ENCODE peak calls at places on chromosome 14, in four cellular contexts. X is uterus, Z is K562, K is fibroblast of lung. F is an unnamed sample. For H3K36me3, the result is how much of the 10 kb centered on the place peaks cover.

GRCh38 chr14:79136437-79137430 is 966.6 kb downstream of the NRXN3 start:
- DNase-seq in Z (no peak), X (no peak), K (no peak), F (no peak)

GRCh38 chr14:74085047-74085637 is 386 bp downstream of the LIN52 start:
- DNase-seq in X (no peak), Z (peak), K (peak), F (no peak)

GRCh38 chr14:33315721-33316120 is 377.0 kb downstream of the NPAS3 start:
- DNase-seq in X (no peak), Z (no peak), K (no peak), F (no peak)

GRCh38 chr14:30337456-30337855 is 221.5 kb upstream of the G2E3 start:
- DNase-seq in Z (no peak), X (no peak), K (no peak), F (no peak)

GRCh38 chr14:47678993-47679392 is 3.6 kb upstream of the MDGA2 start:
- DNase-seq in X (no peak), K (no peak), Z (no peak), F (no peak)

GRCh38 chr14:74508292-74508731 is 14.7 kb downstream of the ISCA2 start:
- DNase-seq in X (no peak), K (no peak), Z (no peak), F (no peak)

GRCh38 chr14:39265032-39265431 is 31.3 kb downstream of the MIA2 start:
- DNase-seq in X (no peak), Z (peak), K (peak), F (no peak)

GRCh38 chr14:76768201-76768656 is 7.0 kb downstream of the VASH1 start:
- DNase-seq in Z (peak), X (peak), K (no peak), F (peak)

DNA sequence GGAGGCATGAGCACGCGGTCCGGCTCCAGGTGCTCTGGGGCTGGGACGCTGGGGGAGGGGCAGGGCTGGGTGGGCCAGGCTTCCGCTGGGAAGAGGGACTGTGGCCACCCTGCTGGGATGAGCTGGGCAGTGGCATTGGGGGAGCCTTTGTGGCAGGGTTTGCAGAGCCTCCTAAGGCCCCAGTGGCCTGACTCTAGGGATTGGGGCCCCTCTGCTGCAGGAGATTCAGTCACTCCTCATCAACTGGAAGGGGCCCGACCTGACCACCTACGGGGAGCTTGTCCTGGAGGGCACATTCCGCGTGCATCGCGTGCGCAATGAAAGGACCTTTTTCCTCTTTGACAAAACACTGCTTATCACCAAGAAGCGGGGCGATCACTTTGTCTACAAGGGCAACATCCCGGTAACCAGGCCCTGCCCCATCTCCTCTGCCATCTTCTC is 26.9 kb downstream of the PLEKHG3 start:
- DNase-seq in K (no peak), X (no peak), Z (no peak), F (peak)
- H3K36me3 ChIP-seq in K (under half), X (under half), Z (under half), F (half or more)

GRCh38 chr14:31543969-31544799 is 17.0 kb upstream of the NUBPL start:
- DNase-seq in Z (no peak), K (peak), X (no peak), F (no peak)
- TF ChIP-seq CTCF in Z (no peak), K (peak), X (no peak), F (peak)

DNA sequence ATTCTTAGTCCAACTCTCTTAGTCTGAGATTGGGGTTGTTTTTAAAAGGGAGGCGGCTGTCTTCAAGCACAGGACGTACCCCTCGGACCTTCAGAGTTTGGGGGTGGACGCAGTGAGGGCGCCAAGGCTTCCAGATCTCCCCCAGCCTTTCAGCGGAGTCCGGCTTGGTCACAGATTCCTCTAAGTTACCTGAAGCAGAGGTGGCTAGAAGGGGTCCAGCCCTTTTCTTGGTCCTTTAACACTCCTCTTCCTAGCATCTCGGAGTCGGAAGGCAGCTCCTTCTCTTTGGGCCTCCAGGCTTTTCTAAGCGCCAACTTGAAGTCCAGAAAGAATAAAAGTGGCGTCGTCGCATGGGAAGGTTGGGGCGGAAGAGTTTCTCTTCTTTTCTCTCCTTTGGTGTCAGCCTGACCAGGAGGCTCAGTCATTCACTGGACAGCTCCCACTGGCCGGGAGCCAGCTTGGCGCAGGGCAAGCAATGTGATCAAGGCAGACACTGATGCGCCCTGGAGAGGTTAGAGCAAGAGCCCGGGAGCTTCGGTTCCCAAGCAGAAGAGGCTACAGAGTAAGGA is 9.6 kb downstream of the OR6S1 start:
- DNase-seq in Z (peak), K (peak), X (peak), F (peak)
- H3K4me3 ChIP-seq in Z (peak), K (peak), X (peak), F (peak)

GRCh38 chr14:95102678-95103039 is 54.7 kb downstream of the DICER1 start:
- DNase-seq in K (no peak), X (no peak), Z (no peak), F (no peak)

GRCh38 chr14:95104911-95105310 is 52.4 kb downstream of the DICER1 start:
- DNase-seq in X (no peak), K (no peak), Z (no peak), F (no peak)

GRCh38 chr14:95107711-95108110 is 49.6 kb downstream of the DICER1 start:
- DNase-seq in K (no peak), Z (no peak), X (no peak), F (no peak)

GRCh38 chr14:95110178-95110577 is 47.2 kb downstream of the DICER1 start:
- DNase-seq in K (no peak), Z (no peak), X (no peak), F (no peak)

DNA sequence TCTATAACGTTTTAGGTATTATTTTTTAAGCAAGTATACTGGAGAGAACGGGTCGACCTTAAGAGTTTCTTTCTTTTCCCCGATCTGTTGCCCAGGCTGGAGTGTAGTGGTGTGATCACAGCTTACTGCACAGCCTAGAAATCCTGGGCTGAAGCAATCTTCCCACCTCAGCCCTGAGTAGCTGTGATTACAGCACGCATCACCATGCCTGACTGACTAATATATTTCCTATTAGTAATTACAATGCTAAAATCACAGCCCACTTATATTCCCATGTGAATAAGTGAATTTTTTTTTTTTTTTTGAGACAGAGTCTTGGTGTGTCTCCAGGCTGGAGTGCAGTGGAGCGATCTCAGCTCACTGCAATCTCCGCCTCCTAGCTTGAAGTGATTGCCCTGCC is 50.4 kb downstream of the DICER1 start:
- DNase-seq in Z (no peak), K (no peak), X (no peak), F (no peak)
- H3K36me3 ChIP-seq in Z (half or more), K (under half), X (under half), F (half or more)

DNA sequence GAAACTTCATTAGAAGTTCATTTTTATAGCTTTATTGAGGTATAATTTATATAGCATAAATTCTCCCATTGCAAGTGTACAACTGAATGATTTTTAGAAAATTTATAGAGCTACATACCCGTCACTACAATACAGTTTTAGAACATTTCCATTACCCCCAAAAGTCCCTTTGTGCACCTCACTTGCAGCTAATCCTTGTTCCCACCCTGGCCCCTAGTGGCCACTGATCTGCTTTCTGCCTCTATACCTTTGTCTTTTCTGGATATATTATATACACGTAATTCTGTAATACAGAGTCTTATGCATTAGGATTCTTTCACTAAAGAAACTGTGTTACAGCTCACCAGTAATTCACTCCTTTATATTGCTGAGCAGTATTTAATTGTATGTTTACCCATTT is 145.1 kb upstream of the DIO2 start:
- DNase-seq in X (no peak), Z (no peak), K (peak), F (no peak)
- TF ChIP-seq CTCF in X (no peak), Z (no peak), K (peak), F (no peak)

GRCh38 chr14:24260026-24260779 is 2.8 kb downstream of the TGM1 start:
- DNase-seq in K (no peak), Z (no peak), X (no peak), F (no peak)
- H3K4me3 ChIP-seq in K (no peak), Z (no peak), X (no peak), F (no peak)

GRCh38 chr14:81506512-81506911 is 27.1 kb downstream of the SEL1L start:
- DNase-seq in Z (no peak), K (no peak), X (no peak), F (no peak)

GRCh38 chr14:81509838-81510452 is 23.7 kb downstream of the SEL1L start:
- DNase-seq in Z (no peak), X (no peak), K (no peak), F (no peak)

GRCh38 chr14:81509321-81509720 is 24.3 kb downstream of the SEL1L start:
- DNase-seq in Z (no peak), K (no peak), X (no peak), F (no peak)

DNA sequence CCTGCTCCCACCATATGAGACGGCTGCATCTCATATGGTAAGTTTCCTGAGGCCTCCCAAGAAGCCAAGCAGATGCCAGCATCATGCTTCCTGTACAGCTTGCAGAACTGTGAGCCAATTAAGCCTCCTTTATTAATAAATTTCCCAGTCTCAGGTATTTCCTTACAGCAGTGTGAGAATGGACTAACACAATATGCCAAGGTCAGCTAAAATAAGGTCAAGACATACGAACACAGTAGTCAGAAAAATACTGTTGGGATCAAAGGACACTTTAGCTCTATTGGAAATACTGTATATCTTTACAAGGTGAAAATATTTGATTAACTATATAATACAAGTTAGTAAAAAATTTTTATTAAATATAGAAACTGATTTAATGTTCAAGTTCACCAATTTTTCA is 28.8 kb downstream of the SEL1L start:
- DNase-seq in X (no peak), Z (no peak), K (no peak), F (no peak)
- H3K36me3 ChIP-seq in X (under half), Z (under half), K (under half), F (half or more)

GRCh38 chr14:92384461-92385133 is 61.6 kb downstream of the SLC24A4 start:
- DNase-seq in Z (no peak), X (no peak), K (no peak), F (no peak)

GRCh38 chr14:92385561-92385960 is 62.6 kb downstream of the SLC24A4 start:
- DNase-seq in K (no peak), Z (no peak), X (no peak), F (no peak)

GRCh38 chr14:92380131-92380530 is 57.2 kb downstream of the SLC24A4 start:
- DNase-seq in Z (no peak), X (no peak), K (no peak), F (no peak)

GRCh38 chr14:92380582-92380981 is 57.6 kb downstream of the SLC24A4 start:
- DNase-seq in K (no peak), X (no peak), Z (no peak), F (no peak)

GRCh38 chr14:92382677-92383076 is 59.7 kb downstream of the SLC24A4 start:
- DNase-seq in Z (no peak), K (no peak), X (no peak), F (no peak)
- TF ChIP-seq CTCF in Z (no peak), K (peak), X (no peak), F (peak)

F was measured in left ventricle myocardium inferior.